ENCODE peak calls at places on chromosome 18, in six cellular contexts. One of them, this sample, is unnamed.

GRCh38 chr18:76972838-76973237 is 150.5 kb downstream of the ZNF236 start:
- DNase-seq in HCT116: no peak
- DNase-seq in K562: no peak
- DNase-seq in WTC11: no peak
- DNase-seq in A549: no peak
- DNase-seq in SK-N-SH: no peak
- DNase-seq in this sample: no peak

GRCh38 chr18:30486856-30487255 is 555.7 kb downstream of the DSC3 start:
- DNase-seq in HCT116: no peak
- DNase-seq in WTC11: no peak
- DNase-seq in A549: no peak
- DNase-seq in SK-N-SH: no peak
- DNase-seq in K562: no peak
- DNase-seq in this sample: no peak

GRCh38 chr18:3402962-3403585 is 46.9 kb upstream of the TGIF1 start:
- DNase-seq in SK-N-SH: peak
- DNase-seq in HCT116: no peak
- DNase-seq in A549: peak
- DNase-seq in K562: peak
- DNase-seq in WTC11: no peak
- DNase-seq in this sample: no peak

GRCh38 chr18:3046216-3046808 is 33.4 kb upstream of the LPIN2 start:
- DNase-seq in HCT116: no peak
- DNase-seq in SK-N-SH: no peak
- DNase-seq in K562: no peak
- DNase-seq in A549: no peak
- DNase-seq in WTC11: no peak
- DNase-seq in this sample: no peak

GRCh38 chr18:52948878-52949444 is 609.0 kb downstream of the DCC start:
- DNase-seq in A549: no peak
- DNase-seq in WTC11: no peak
- DNase-seq in K562: no peak
- DNase-seq in SK-N-SH: peak
- DNase-seq in HCT116: no peak
- DNase-seq in this sample: no peak

GRCh38 chr18:73979742-73980141 is 167.9 kb downstream of the FBXO15 start:
- DNase-seq in A549: no peak
- DNase-seq in K562: no peak
- DNase-seq in HCT116: no peak
- DNase-seq in SK-N-SH: no peak
- DNase-seq in WTC11: no peak
- DNase-seq in this sample: no peak

GRCh38 chr18:23650963-23651927 is 11.5 kb downstream of the ANKRD29 start:
- DNase-seq in WTC11: no peak
- DNase-seq in HCT116: no peak
- DNase-seq in K562: no peak
- DNase-seq in SK-N-SH: peak
- DNase-seq in A549: peak
- DNase-seq in this sample: peak

GRCh38 chr18:30093376-30093775 is 949.2 kb downstream of the DSC3 start:
- DNase-seq in WTC11: no peak
- DNase-seq in A549: no peak
- DNase-seq in HCT116: no peak
- DNase-seq in SK-N-SH: no peak
- DNase-seq in K562: no peak
- DNase-seq in this sample: no peak

GRCh38 chr18:47912343-47912742 is 18.1 kb downstream of the SMAD2 start:
- DNase-seq in HCT116: no peak
- DNase-seq in WTC11: no peak
- DNase-seq in K562: no peak
- DNase-seq in A549: no peak
- DNase-seq in SK-N-SH: no peak
- DNase-seq in this sample: no peak

GRCh38 chr18:33757037-33757436 is 179.0 kb downstream of the ASXL3 start:
- DNase-seq in WTC11: no peak
- DNase-seq in HCT116: no peak
- DNase-seq in K562: no peak
- DNase-seq in A549: no peak
- DNase-seq in SK-N-SH: no peak
- DNase-seq in this sample: no peak

GRCh38 chr18:35778850-35779634 is 193.4 kb upstream of the RMP24 start:
- DNase-seq in WTC11: no peak
- DNase-seq in SK-N-SH: peak
- DNase-seq in K562: no peak
- DNase-seq in A549: no peak
- DNase-seq in HCT116: no peak
- DNase-seq in this sample: no peak

GRCh38 chr18:48412339-48412929 is 3.3 kb upstream of the ZBTB7C start:
- DNase-seq in A549: peak
- DNase-seq in HCT116: peak
- DNase-seq in SK-N-SH: peak
- DNase-seq in WTC11: peak
- DNase-seq in K562: peak
- DNase-seq in this sample: peak

GRCh38 chr18:23992119-23992940 is 22.2 kb upstream of the TTC39C start:
- DNase-seq in HCT116: no peak
- DNase-seq in SK-N-SH: peak
- DNase-seq in K562: no peak
- DNase-seq in A549: no peak
- DNase-seq in WTC11: no peak
- DNase-seq in this sample: no peak

GRCh38 chr18:66682855-66683322 is 79.0 kb upstream of the CDH19 start:
- DNase-seq in SK-N-SH: peak
- DNase-seq in HCT116: no peak
- DNase-seq in A549: no peak
- DNase-seq in WTC11: no peak
- DNase-seq in K562: no peak
- DNase-seq in this sample: no peak

GRCh38 chr18:26468931-26469340 is 79.4 kb downstream of the KCTD1 start:
- DNase-seq in HCT116: no peak
- DNase-seq in A549: peak
- DNase-seq in SK-N-SH: peak
- DNase-seq in K562: peak
- DNase-seq in WTC11: peak
- DNase-seq in this sample: peak

GRCh38 chr18:79713341-79713740 is 33.7 kb downstream of the CTDP1 start:
- DNase-seq in WTC11: no peak
- DNase-seq in SK-N-SH: no peak
- DNase-seq in HCT116: no peak
- DNase-seq in A549: no peak
- DNase-seq in K562: no peak
- DNase-seq in this sample: no peak

GRCh38 chr18:76973512-76974302 is 151.3 kb downstream of the ZNF236 start:
- DNase-seq in A549: no peak
- DNase-seq in SK-N-SH: no peak
- DNase-seq in K562: no peak
- DNase-seq in HCT116: no peak
- DNase-seq in WTC11: no peak
- DNase-seq in this sample: no peak

GRCh38 chr18:21191596-21192307 is 50.3 kb upstream of the GREB1L start:
- DNase-seq in A549: peak
- DNase-seq in HCT116: peak
- DNase-seq in WTC11: peak
- DNase-seq in K562: peak
- DNase-seq in SK-N-SH: peak
- DNase-seq in this sample: peak

GRCh38 chr18:23585007-23585871 is 1.1 kb downstream of the NPC1 start:
- DNase-seq in WTC11: no peak
- DNase-seq in HCT116: no peak
- DNase-seq in SK-N-SH: peak
- DNase-seq in K562: peak
- DNase-seq in A549: peak
- DNase-seq in this sample: peak

GRCh38 chr18:27073404-27073830 is 111.7 kb downstream of the CHST9 start:
- DNase-seq in SK-N-SH: no peak
- DNase-seq in HCT116: no peak
- DNase-seq in WTC11: no peak
- DNase-seq in A549: no peak
- DNase-seq in K562: no peak
- DNase-seq in this sample: no peak

GRCh38 chr18:76988827-76989646 is 143.5 kb downstream of the MBP start:
- DNase-seq in A549: no peak
- DNase-seq in SK-N-SH: no peak
- DNase-seq in HCT116: no peak
- DNase-seq in WTC11: no peak
- DNase-seq in K562: no peak
- DNase-seq in this sample: no peak

GRCh38 chr18:76708036-76708726 is 114.2 kb upstream of the ZNF236 start:
- DNase-seq in WTC11: no peak
- DNase-seq in A549: no peak
- DNase-seq in K562: no peak
- DNase-seq in SK-N-SH: no peak
- DNase-seq in HCT116: no peak
- DNase-seq in this sample: no peak

GRCh38 chr18:49591271-49591670 is 29.4 kb downstream of the LIPG start:
- DNase-seq in HCT116: no peak
- DNase-seq in K562: no peak
- DNase-seq in WTC11: no peak
- DNase-seq in A549: no peak
- DNase-seq in SK-N-SH: no peak
- DNase-seq in this sample: no peak

GRCh38 chr18:50973367-50974126 is 5.7 kb downstream of the ELAC1 start:
- DNase-seq in HCT116: no peak
- DNase-seq in A549: peak
- DNase-seq in K562: no peak
- DNase-seq in WTC11: no peak
- DNase-seq in SK-N-SH: no peak
- DNase-seq in this sample: peak

GRCh38 chr18:50970006-50970405 is 2.2 kb downstream of the ELAC1 start:
- DNase-seq in A549: no peak
- DNase-seq in HCT116: no peak
- DNase-seq in WTC11: no peak
- DNase-seq in K562: no peak
- DNase-seq in SK-N-SH: no peak
- DNase-seq in this sample: no peak

GRCh38 chr18:50969448-50969847 is 1.6 kb downstream of the ELAC1 start:
- DNase-seq in K562: no peak
- DNase-seq in WTC11: no peak
- DNase-seq in HCT116: no peak
- DNase-seq in SK-N-SH: no peak
- DNase-seq in A549: no peak
- DNase-seq in this sample: no peak

DNA sequence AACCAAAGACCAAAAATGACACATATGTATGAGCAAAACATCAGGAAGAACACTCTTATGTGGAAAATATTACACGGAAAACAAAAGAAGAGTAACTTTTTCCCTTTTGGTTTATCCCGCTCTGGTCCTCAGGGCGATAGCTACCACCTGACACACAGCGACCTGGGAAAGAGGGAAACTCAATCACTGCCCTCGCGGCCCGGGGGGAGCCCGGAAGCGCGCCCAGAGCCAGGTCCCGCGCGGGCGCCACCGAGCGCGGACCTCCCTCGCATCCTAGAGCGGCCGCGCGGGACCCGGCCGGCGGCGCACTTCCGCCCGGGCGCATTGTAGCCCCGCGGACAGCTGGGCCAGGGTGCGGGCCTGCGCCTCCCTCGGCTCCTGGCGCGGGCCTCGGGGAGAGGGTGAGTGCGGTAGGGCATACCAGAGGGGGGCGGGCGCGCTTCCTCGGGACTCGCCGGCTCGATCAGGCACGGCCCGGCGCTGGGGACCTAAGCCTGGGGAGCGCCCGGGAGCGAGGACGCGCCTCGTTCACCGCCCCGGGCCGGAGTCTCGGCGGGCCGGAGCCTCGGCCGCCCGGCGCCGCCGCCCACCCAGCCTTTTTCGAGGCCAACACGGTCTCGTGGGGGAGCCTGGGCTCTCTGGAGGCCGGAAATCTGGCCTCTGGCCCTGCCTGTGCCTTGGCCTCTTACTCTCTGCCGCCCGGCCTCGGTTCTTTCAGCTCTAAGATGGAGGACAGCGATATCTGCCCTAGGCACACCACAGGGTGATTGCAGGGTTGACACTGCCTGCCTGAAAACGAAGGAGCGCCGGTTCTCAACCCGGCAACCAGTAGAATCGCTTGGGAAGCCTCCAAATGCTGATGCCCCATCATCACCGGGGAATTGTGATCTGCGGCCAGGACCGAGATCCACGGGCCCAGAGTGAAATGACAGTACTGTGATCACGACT is at the start of gene ELAC1:
- DNase-seq in WTC11: peak
- DNase-seq in SK-N-SH: peak
- DNase-seq in A549: peak
- DNase-seq in K562: peak
- DNase-seq in HCT116: peak
- DNase-seq in this sample: peak
- TF ChIP-seq MAX in WTC11: no peak
- TF ChIP-seq MAX in SK-N-SH: peak
- TF ChIP-seq MAX in A549: no peak
- TF ChIP-seq MAX in K562: no peak
- TF ChIP-seq MAX in HCT116: peak
- TF ChIP-seq MAX in this sample: peak

GRCh38 chr18:53950545-53950944 is 273.9 kb downstream of the MBD2 start:
- DNase-seq in A549: no peak
- DNase-seq in SK-N-SH: no peak
- DNase-seq in K562: no peak
- DNase-seq in HCT116: no peak
- DNase-seq in WTC11: no peak
- DNase-seq in this sample: no peak
- TF ChIP-seq CTCF in A549: no peak
- TF ChIP-seq CTCF in SK-N-SH: no peak
- TF ChIP-seq CTCF in K562: no peak
- TF ChIP-seq CTCF in HCT116: no peak
- TF ChIP-seq CTCF in WTC11: no peak
- TF ChIP-seq CTCF in this sample: no peak

DNA sequence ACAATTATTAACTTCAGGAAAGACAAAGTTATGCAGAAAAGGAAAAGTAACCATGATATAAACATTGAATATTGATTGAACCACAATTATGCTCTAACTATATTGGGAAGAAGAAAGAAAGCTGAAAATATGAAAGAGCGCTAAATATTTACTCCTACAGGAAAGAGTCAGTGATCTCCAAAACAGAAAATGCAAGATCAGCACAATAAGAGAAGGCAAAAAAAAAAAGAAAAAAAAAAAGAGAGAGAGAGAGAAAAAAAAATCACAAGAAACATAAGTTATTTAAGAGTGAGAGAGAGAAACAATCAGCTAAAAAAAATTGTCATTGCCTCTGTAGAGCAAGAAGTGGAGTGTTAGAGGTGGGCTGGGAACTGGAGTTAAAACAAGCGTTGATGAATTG is 28.9 kb upstream of the ELAC1 start:
- DNase-seq in WTC11: no peak
- DNase-seq in HCT116: no peak
- DNase-seq in A549: no peak
- DNase-seq in K562: no peak
- DNase-seq in SK-N-SH: no peak
- DNase-seq in this sample: no peak
- TF ChIP-seq MAX in WTC11: no peak
- TF ChIP-seq MAX in HCT116: no peak
- TF ChIP-seq MAX in A549: no peak
- TF ChIP-seq MAX in K562: no peak
- TF ChIP-seq MAX in SK-N-SH: no peak
- TF ChIP-seq MAX in this sample: no peak

DNA sequence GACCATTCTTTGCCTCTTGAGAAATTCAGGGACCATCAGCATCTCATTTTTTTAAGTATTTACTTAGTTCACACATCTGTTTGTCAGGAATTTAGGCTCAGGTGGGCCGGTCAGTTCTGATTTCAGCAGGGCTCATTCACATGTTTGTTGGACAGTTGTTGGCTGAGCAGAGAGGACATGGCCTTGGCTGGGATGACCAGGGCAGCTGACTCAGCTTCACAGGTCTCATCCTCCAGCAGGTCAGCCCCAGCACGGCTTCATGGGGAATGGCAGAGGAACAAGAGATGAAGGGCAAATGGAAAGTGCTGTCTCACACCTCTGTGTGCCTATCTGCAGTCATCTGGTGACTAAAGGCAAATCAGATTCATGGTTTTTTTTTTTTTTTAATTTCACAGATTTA is 136.1 kb upstream of the TMEM200C start:
- DNase-seq in WTC11: no peak
- DNase-seq in A549: no peak
- DNase-seq in SK-N-SH: no peak
- DNase-seq in K562: no peak
- DNase-seq in HCT116: no peak
- DNase-seq in this sample: no peak
- TF ChIP-seq CTCF in WTC11: no peak
- TF ChIP-seq CTCF in A549: no peak
- TF ChIP-seq CTCF in SK-N-SH: no peak
- TF ChIP-seq CTCF in K562: no peak
- TF ChIP-seq CTCF in HCT116: no peak
- TF ChIP-seq CTCF in this sample: no peak